ENCODE peak calls at places on chromosome 4, in seven cellular contexts. E is A549, Y is Peyer's patch, P is spleen, U is testis, Z is esophagus muscularis mucosa, A is upper lobe of left lung. D is an unnamed sample.
A peak's percentile ranks its signal among the peaks of the same experiment; 100 is the strongest.

GRCh38 chr4:40722576-40723161 is 27.1 kb upstream of the NSUN7 start:
- DNase-seq in E (peak; percentile 46), Y (no peak), P (no peak), U (no peak), Z (no peak), A (no peak), D (no peak)

GRCh38 chr4:48746608-48747374 is 33.3 kb downstream of the FRYL start:
- DNase-seq in E (no peak), Y (no peak), P (no peak), U (no peak), Z (peak; percentile 55), A (no peak), D (no peak)

GRCh38 chr4:122747068-122747467 is 14.6 kb downstream of the BBS12 start:
- DNase-seq in E (no peak), Y (no peak), P (no peak), U (no peak), Z (no peak), A (no peak), D (no peak)

GRCh38 chr4:173489514-173489913 is 40.5 kb downstream of the HAND2 start:
- DNase-seq in E (no peak), Y (no peak), P (no peak), U (no peak), Z (no peak), A (no peak), D (no peak)

GRCh38 chr4:185122681-185123345 is 20.3 kb upstream of the SLC25A4 start:
- DNase-seq in E (no peak), Y (no peak), P (no peak), U (no peak), Z (no peak), A (no peak), D (no peak)

GRCh38 chr4:182560358-182560757 is 317.2 kb downstream of the TENM3 start:
- DNase-seq in E (no peak), Y (no peak), P (no peak), U (no peak), Z (no peak), A (no peak), D (no peak)

GRCh38 chr4:119525005-119525749 is 103.4 kb downstream of the PDE5A start:
- DNase-seq in E (peak; percentile 37), Y (no peak), P (no peak), U (no peak), Z (no peak), A (no peak), D (no peak)

GRCh38 chr4:54498661-54499111 is 159.1 kb upstream of the KIT start:
- DNase-seq in E (peak; percentile 11), Y (no peak), P (no peak), U (no peak), Z (peak; percentile 86), A (no peak), D (no peak)

GRCh38 chr4:8328866-8329559 is 59.5 kb downstream of the HTRA3 start:
- DNase-seq in E (no peak), Y (no peak), P (peak; percentile 39), U (no peak), Z (no peak), A (no peak), D (peak; percentile 34)

GRCh38 chr4:31370866-31371465 is 650.8 kb downstream of the PCDH7 start:
- DNase-seq in E (peak; percentile 32), Y (no peak), P (no peak), U (peak; percentile 15), Z (no peak), A (no peak), D (no peak)

GRCh38 chr4:186688150-186688943 is 35.3 kb downstream of the FAT1 start:
- DNase-seq in E (no peak), Y (no peak), P (no peak), U (no peak), Z (no peak), A (no peak), D (no peak)
- H3K4me1 ChIP-seq in E (peaks cover 79% of the 10 kb centered on the region), Y (no peaks in the 10 kb centered on the region), P (no peaks in the 10 kb centered on the region), U (peaks cover 9% of the 10 kb centered on the region), Z (peaks cover 66% of the 10 kb centered on the region), A (peaks cover 12% of the 10 kb centered on the region), D (no peaks in the 10 kb centered on the region)

DNA sequence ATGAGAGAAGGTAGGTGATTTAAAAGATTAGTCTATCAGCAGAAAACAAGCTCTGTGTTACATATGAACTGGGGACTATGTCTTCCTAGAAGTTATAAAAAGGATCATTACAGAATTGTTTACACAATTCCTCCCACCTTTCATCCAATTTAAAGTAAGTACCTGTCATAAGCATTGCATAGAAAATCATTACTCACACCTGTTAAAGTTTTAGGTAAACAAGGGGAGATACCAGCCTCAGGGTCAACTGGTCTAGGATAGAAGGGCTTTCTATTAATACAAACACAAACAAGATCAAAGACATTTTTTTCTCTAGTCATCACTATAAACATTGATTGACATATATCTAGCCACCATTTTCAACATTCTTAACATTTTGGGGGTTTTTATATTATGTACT is 333.9 kb downstream of the ARHGAP24 start:
- DNase-seq in E (no peak), Y (no peak), P (no peak), U (no peak), Z (no peak), A (no peak), D (no peak)
- TF ChIP-seq POLR2A in E (no peak), Y (no peak), P (no peak), U (no peak), Z (no peak), A (no peak), D (no peak)

DNA sequence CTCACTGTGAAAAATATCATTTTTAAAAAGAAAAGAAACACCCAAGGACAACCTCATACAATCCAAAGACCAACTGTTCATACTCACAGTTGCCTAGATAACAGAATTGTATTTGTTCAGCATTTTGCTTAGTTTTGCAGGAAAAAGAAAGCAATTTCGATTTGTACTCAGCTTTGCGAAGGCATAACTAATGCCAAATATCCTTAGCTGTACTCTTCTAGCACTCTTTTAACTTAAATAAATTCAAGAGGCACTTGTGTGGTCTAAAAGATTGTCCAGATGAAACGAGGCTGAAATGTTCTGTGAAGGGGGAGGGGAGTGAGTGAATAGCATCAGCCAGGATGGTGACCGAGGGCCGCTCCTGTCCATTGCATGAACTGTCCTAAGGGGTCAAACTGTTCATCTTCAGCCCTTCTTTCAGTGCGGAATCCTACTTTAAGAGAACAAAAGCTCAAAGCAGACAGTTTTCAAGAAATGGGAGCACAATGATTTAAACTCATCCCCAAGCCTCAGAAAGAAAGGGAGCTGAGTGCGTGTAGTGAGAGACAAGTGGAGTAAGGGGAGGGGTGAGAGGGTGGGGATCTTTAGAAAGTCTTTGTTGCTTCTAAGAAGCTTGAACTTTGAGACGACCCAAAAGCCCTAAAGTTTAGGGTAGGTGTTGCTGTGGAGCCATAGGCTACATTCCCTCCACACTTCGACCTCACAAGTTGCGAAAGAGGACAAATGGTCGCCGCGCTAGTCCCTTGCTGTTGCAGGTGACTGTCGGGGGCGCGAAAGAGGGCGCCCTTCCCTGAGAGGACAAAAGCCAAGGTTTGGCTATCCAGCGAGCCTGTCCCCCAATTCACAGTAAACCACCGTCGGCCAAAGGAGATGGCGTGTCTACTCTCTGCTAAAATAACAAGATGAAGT is 4.0 kb upstream of the NEUROG2 start:
- DNase-seq in E (no peak), Y (no peak), P (no peak), U (no peak), Z (no peak), A (no peak), D (no peak)
- H3K4me1 ChIP-seq in E (peaks cover 14% of the 10 kb centered on the region), Y (peaks cover 11% of the 10 kb centered on the region), P (peaks cover 69% of the 10 kb centered on the region), U (peaks cover 18% of the 10 kb centered on the region), Z (peaks cover 58% of the 10 kb centered on the region), A (peaks cover 35% of the 10 kb centered on the region), D (peaks cover 15% of the 10 kb centered on the region)

GRCh38 chr4:78775278-78776030 is 696 bp upstream of the BMP2K start:
- DNase-seq in E (peak; percentile 78), Y (peak; percentile 95), P (peak; percentile 97), U (peak; percentile 89), Z (peak; percentile 98), A (peak; percentile 98), D (peak; percentile 83)
- TF ChIP-seq POLR2A in E (peak; percentile 38), Y (peak; percentile 24), P (no peak), U (no peak), Z (no peak), A (peak; percentile 27), D (peak; percentile 21)

GRCh38 chr4:82786004-82786400 is 12.6 kb downstream of the SCD5 start:
- DNase-seq in E (no peak), Y (no peak), P (no peak), U (no peak), Z (no peak), A (no peak), D (no peak)

GRCh38 chr4:82789377-82789776 is 9.2 kb downstream of the SCD5 start:
- DNase-seq in E (no peak), Y (no peak), P (no peak), U (no peak), Z (peak; percentile 42), A (no peak), D (no peak)

GRCh38 chr4:82785248-82786003 is 13.2 kb downstream of the SCD5 start:
- DNase-seq in E (peak; percentile 62), Y (no peak), P (no peak), U (no peak), Z (no peak), A (no peak), D (no peak)

GRCh38 chr4:82786794-82787193 is 11.8 kb downstream of the SCD5 start:
- DNase-seq in E (no peak), Y (no peak), P (no peak), U (no peak), Z (no peak), A (no peak), D (no peak)

DNA sequence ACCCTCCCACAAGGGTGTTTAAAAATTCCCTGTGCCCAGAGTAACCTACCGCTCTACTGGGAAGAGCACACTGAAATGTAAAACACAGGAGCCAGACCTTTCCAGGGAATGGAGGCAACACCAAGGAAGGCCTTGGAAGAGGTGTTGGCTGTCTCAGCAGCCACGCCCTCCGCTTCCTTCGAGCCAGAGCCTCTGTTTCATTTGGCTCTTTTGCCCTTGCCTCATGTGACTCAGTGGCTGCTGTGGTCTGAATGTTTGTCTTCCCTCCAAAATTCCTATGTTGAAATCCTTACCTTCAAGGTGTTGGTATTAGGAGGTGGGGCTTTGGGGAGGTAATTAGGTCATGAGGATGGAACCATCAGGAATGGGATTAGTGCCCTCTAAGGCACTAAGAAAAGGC is 11.3 kb downstream of the SCD5 start:
- DNase-seq in E (no peak), Y (no peak), P (no peak), U (no peak), Z (no peak), A (no peak), D (no peak)
- H3K4me1 ChIP-seq in E (peaks cover 42% of the 10 kb centered on the region), Y (no peaks in the 10 kb centered on the region), P (no peaks in the 10 kb centered on the region), U (peaks cover 32% of the 10 kb centered on the region), Z (peaks cover 48% of the 10 kb centered on the region), A (no peaks in the 10 kb centered on the region), D (no peaks in the 10 kb centered on the region)